ENCODE peak calls at places on chromosomes 7 and 10, in ten cellular contexts. One of them, this sample, is unnamed. For H3K4me1, the result is how much of the 10 kb centered on the place peaks cover.

GRCh38 chr10:86733260-86733671 is 23.2 kb upstream of the BMPR1A start:
- DNase-seq in lung: peak
- DNase-seq in A549: no peak
- DNase-seq in astrocyte: no peak
- DNase-seq in right atrium auricular region: peak
- DNase-seq in tibial nerve: no peak
- DNase-seq in breast epithelium: no peak
- DNase-seq in right lobe of liver: no peak
- DNase-seq in Peyer's patch: no peak
- DNase-seq in gastrocnemius medialis: no peak
- DNase-seq in this sample: no peak

GRCh38 chr10:48625013-48625412 is 20.1 kb upstream of the ARHGAP22 start:
- DNase-seq in right lobe of liver: no peak
- DNase-seq in Peyer's patch: no peak
- DNase-seq in breast epithelium: no peak
- DNase-seq in right atrium auricular region: no peak
- DNase-seq in gastrocnemius medialis: no peak
- DNase-seq in astrocyte: no peak
- DNase-seq in A549: no peak
- DNase-seq in lung: no peak
- DNase-seq in tibial nerve: no peak
- DNase-seq in this sample: no peak

GRCh38 chr7:3953133-3953532 is 652.1 kb downstream of the SDK1 start:
- DNase-seq in breast epithelium: no peak
- DNase-seq in tibial nerve: no peak
- DNase-seq in Peyer's patch: no peak
- DNase-seq in astrocyte: no peak
- DNase-seq in lung: no peak
- DNase-seq in gastrocnemius medialis: no peak
- DNase-seq in right atrium auricular region: no peak
- DNase-seq in right lobe of liver: no peak
- DNase-seq in A549: no peak
- DNase-seq in this sample: no peak

GRCh38 chr10:29370612-29371092 is 81.8 kb downstream of the LYZL1 start:
- DNase-seq in A549: no peak
- DNase-seq in tibial nerve: no peak
- DNase-seq in right atrium auricular region: no peak
- DNase-seq in lung: no peak
- DNase-seq in astrocyte: no peak
- DNase-seq in Peyer's patch: no peak
- DNase-seq in breast epithelium: no peak
- DNase-seq in right lobe of liver: no peak
- DNase-seq in gastrocnemius medialis: no peak
- DNase-seq in this sample: no peak

GRCh38 chr7:85851571-85852193 is 664.8 kb upstream of the SEMA3D start:
- DNase-seq in gastrocnemius medialis: no peak
- DNase-seq in Peyer's patch: no peak
- DNase-seq in right atrium auricular region: no peak
- DNase-seq in right lobe of liver: no peak
- DNase-seq in breast epithelium: no peak
- DNase-seq in A549: peak
- DNase-seq in astrocyte: peak
- DNase-seq in tibial nerve: no peak
- DNase-seq in lung: no peak
- DNase-seq in this sample: no peak

GRCh38 chr10:61778137-61778536 is 115.4 kb downstream of the CABCOCO1 start:
- DNase-seq in astrocyte: no peak
- DNase-seq in Peyer's patch: no peak
- DNase-seq in right lobe of liver: no peak
- DNase-seq in gastrocnemius medialis: no peak
- DNase-seq in lung: no peak
- DNase-seq in tibial nerve: no peak
- DNase-seq in right atrium auricular region: no peak
- DNase-seq in A549: no peak
- DNase-seq in breast epithelium: no peak
- DNase-seq in this sample: no peak

GRCh38 chr7:72015106-72015505 is 397.0 kb downstream of the CALN1 start:
- DNase-seq in A549: no peak
- DNase-seq in lung: no peak
- DNase-seq in Peyer's patch: no peak
- DNase-seq in gastrocnemius medialis: no peak
- DNase-seq in right atrium auricular region: peak
- DNase-seq in astrocyte: no peak
- DNase-seq in right lobe of liver: no peak
- DNase-seq in tibial nerve: no peak
- DNase-seq in breast epithelium: no peak
- DNase-seq in this sample: no peak

GRCh38 chr10:129321727-129322126 is 145.3 kb upstream of the MGMT start:
- DNase-seq in Peyer's patch: no peak
- DNase-seq in A549: no peak
- DNase-seq in right lobe of liver: no peak
- DNase-seq in gastrocnemius medialis: no peak
- DNase-seq in astrocyte: no peak
- DNase-seq in lung: no peak
- DNase-seq in tibial nerve: no peak
- DNase-seq in breast epithelium: no peak
- DNase-seq in right atrium auricular region: no peak
- DNase-seq in this sample: no peak

GRCh38 chr10:121694327-121694965 is 96.2 kb upstream of the FGFR2 start:
- DNase-seq in right atrium auricular region: no peak
- DNase-seq in A549: no peak
- DNase-seq in right lobe of liver: no peak
- DNase-seq in gastrocnemius medialis: no peak
- DNase-seq in breast epithelium: no peak
- DNase-seq in lung: no peak
- DNase-seq in astrocyte: no peak
- DNase-seq in tibial nerve: no peak
- DNase-seq in Peyer's patch: no peak
- DNase-seq in this sample: no peak
- H3K4me1 ChIP-seq in right atrium auricular region: under half
- H3K4me1 ChIP-seq in A549: under half
- H3K4me1 ChIP-seq in right lobe of liver: under half
- H3K4me1 ChIP-seq in gastrocnemius medialis: under half
- H3K4me1 ChIP-seq in breast epithelium: under half
- H3K4me1 ChIP-seq in lung: under half
- H3K4me1 ChIP-seq in astrocyte: under half
- H3K4me1 ChIP-seq in tibial nerve: under half
- H3K4me1 ChIP-seq in Peyer's patch: under half
- H3K4me1 ChIP-seq in this sample: under half

GRCh38 chr10:113317476-113317875 is 235.4 kb upstream of the HABP2 start:
- DNase-seq in breast epithelium: no peak
- DNase-seq in right lobe of liver: no peak
- DNase-seq in lung: no peak
- DNase-seq in right atrium auricular region: no peak
- DNase-seq in Peyer's patch: no peak
- DNase-seq in tibial nerve: no peak
- DNase-seq in gastrocnemius medialis: no peak
- DNase-seq in A549: no peak
- DNase-seq in astrocyte: no peak
- DNase-seq in this sample: no peak

GRCh38 chr10:113319450-113319849 is 233.4 kb upstream of the HABP2 start:
- DNase-seq in A549: no peak
- DNase-seq in breast epithelium: no peak
- DNase-seq in right lobe of liver: no peak
- DNase-seq in tibial nerve: no peak
- DNase-seq in gastrocnemius medialis: no peak
- DNase-seq in astrocyte: no peak
- DNase-seq in right atrium auricular region: no peak
- DNase-seq in Peyer's patch: no peak
- DNase-seq in lung: no peak
- DNase-seq in this sample: no peak

GRCh38 chr10:113313048-113313611 is 239.7 kb upstream of the HABP2 start:
- DNase-seq in breast epithelium: no peak
- DNase-seq in tibial nerve: no peak
- DNase-seq in lung: no peak
- DNase-seq in Peyer's patch: no peak
- DNase-seq in astrocyte: no peak
- DNase-seq in right lobe of liver: no peak
- DNase-seq in right atrium auricular region: no peak
- DNase-seq in gastrocnemius medialis: no peak
- DNase-seq in A549: no peak
- DNase-seq in this sample: no peak

GRCh38 chr10:113320213-113320612 is 232.6 kb upstream of the HABP2 start:
- DNase-seq in tibial nerve: no peak
- DNase-seq in right atrium auricular region: no peak
- DNase-seq in breast epithelium: no peak
- DNase-seq in A549: no peak
- DNase-seq in Peyer's patch: no peak
- DNase-seq in right lobe of liver: no peak
- DNase-seq in astrocyte: no peak
- DNase-seq in lung: no peak
- DNase-seq in gastrocnemius medialis: no peak
- DNase-seq in this sample: no peak

GRCh38 chr10:113316506-113316905 is 236.3 kb upstream of the HABP2 start:
- DNase-seq in A549: no peak
- DNase-seq in breast epithelium: no peak
- DNase-seq in lung: no peak
- DNase-seq in gastrocnemius medialis: no peak
- DNase-seq in Peyer's patch: no peak
- DNase-seq in tibial nerve: no peak
- DNase-seq in right atrium auricular region: no peak
- DNase-seq in right lobe of liver: no peak
- DNase-seq in astrocyte: no peak
- DNase-seq in this sample: no peak
- TF ChIP-seq CTCF in A549: no peak
- TF ChIP-seq CTCF in breast epithelium: no peak
- TF ChIP-seq CTCF in lung: no peak
- TF ChIP-seq CTCF in gastrocnemius medialis: no peak
- TF ChIP-seq CTCF in Peyer's patch: no peak
- TF ChIP-seq CTCF in tibial nerve: no peak
- TF ChIP-seq CTCF in right atrium auricular region: no peak
- TF ChIP-seq CTCF in right lobe of liver: no peak
- TF ChIP-seq CTCF in astrocyte: no peak
- TF ChIP-seq CTCF in this sample: no peak

GRCh38 chr7:80882213-80882801 is 36.5 kb downstream of the SEMA3C start:
- DNase-seq in astrocyte: peak
- DNase-seq in gastrocnemius medialis: no peak
- DNase-seq in breast epithelium: no peak
- DNase-seq in tibial nerve: no peak
- DNase-seq in lung: no peak
- DNase-seq in right atrium auricular region: no peak
- DNase-seq in right lobe of liver: no peak
- DNase-seq in A549: no peak
- DNase-seq in Peyer's patch: no peak
- DNase-seq in this sample: no peak

GRCh38 chr7:80885774-80886173 is 33.1 kb downstream of the SEMA3C start:
- DNase-seq in gastrocnemius medialis: no peak
- DNase-seq in breast epithelium: no peak
- DNase-seq in Peyer's patch: no peak
- DNase-seq in right atrium auricular region: no peak
- DNase-seq in A549: no peak
- DNase-seq in right lobe of liver: no peak
- DNase-seq in astrocyte: no peak
- DNase-seq in tibial nerve: no peak
- DNase-seq in lung: no peak
- DNase-seq in this sample: no peak

GRCh38 chr7:80884511-80885195 is 34.2 kb downstream of the SEMA3C start:
- DNase-seq in Peyer's patch: no peak
- DNase-seq in A549: peak
- DNase-seq in tibial nerve: no peak
- DNase-seq in gastrocnemius medialis: no peak
- DNase-seq in breast epithelium: no peak
- DNase-seq in astrocyte: no peak
- DNase-seq in right atrium auricular region: no peak
- DNase-seq in lung: no peak
- DNase-seq in right lobe of liver: no peak
- DNase-seq in this sample: no peak

GRCh38 chr7:80881361-80881760 is 37.5 kb downstream of the SEMA3C start:
- DNase-seq in gastrocnemius medialis: no peak
- DNase-seq in right atrium auricular region: no peak
- DNase-seq in Peyer's patch: no peak
- DNase-seq in right lobe of liver: no peak
- DNase-seq in astrocyte: no peak
- DNase-seq in tibial nerve: no peak
- DNase-seq in breast epithelium: no peak
- DNase-seq in A549: no peak
- DNase-seq in lung: no peak
- DNase-seq in this sample: no peak

DNA sequence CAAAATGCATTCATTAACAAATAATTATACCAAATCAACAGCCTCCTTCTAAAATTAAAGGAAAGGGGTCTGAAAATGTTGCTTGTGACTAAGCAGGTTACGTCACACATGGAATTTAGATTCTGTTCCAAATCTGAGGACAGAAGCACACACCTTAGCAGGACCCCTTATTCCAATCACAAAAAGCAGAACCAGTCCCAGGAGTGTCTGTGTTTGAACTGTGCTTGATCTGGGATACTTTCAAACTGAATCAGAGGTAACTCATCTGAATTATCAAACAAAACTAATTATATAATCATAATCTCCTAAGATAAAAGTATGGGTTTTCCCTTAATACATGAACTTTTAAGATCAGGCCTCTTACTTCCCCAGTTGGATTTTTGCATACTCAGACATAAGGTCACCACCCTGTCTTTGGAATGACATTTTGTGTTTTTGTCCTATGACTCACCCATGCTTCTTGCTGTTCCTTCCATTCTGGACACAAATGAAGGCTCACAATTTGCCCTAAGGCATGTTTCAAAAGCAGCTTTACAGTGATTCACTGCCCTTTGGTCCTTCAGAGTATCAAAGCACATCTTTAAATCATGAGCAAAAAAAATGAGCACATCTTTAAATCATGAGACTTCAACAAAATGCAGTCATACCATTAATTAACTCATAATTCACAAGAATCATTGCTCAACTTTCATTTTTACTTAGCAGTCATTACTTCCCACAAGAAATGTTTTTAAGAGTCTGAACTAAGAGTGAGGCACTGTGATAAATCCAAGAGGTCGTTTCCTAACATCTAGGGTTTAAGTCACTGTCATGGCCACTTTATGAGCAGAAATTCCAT is 35.4 kb downstream of the SEMA3C start:
- DNase-seq in A549: peak
- DNase-seq in lung: no peak
- DNase-seq in Peyer's patch: no peak
- DNase-seq in astrocyte: peak
- DNase-seq in tibial nerve: no peak
- DNase-seq in gastrocnemius medialis: no peak
- DNase-seq in right atrium auricular region: no peak
- DNase-seq in right lobe of liver: no peak
- DNase-seq in breast epithelium: no peak
- DNase-seq in this sample: no peak
- H3K27ac ChIP-seq in A549: peak
- H3K27ac ChIP-seq in lung: peak
- H3K27ac ChIP-seq in Peyer's patch: no peak
- H3K27ac ChIP-seq in astrocyte: peak
- H3K27ac ChIP-seq in tibial nerve: peak
- H3K27ac ChIP-seq in gastrocnemius medialis: peak
- H3K27ac ChIP-seq in right atrium auricular region: peak
- H3K27ac ChIP-seq in right lobe of liver: no peak
- H3K27ac ChIP-seq in breast epithelium: peak
- H3K27ac ChIP-seq in this sample: peak

DNA sequence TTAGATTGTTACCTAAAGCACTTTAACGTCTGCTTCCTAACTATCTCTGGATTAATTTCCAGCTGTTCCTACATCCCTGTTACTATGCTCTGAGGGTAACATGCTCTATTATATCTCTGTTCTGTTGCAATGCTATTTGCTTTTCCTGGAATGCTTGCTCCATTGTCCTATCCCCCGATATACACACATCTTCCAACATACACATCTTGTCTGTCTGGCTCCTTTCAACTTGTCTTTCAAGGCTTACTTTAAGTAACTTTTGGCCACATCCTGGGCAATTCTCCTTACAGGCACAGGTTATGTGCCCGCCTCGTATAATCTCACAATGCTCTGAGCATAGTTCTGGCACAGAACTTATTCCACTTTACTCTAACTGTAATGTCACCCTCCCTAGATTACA is 96.2 kb downstream of the CDK6 start:
- DNase-seq in Peyer's patch: no peak
- DNase-seq in A549: no peak
- DNase-seq in right atrium auricular region: no peak
- DNase-seq in gastrocnemius medialis: no peak
- DNase-seq in astrocyte: no peak
- DNase-seq in breast epithelium: no peak
- DNase-seq in lung: no peak
- DNase-seq in right lobe of liver: no peak
- DNase-seq in tibial nerve: no peak
- DNase-seq in this sample: no peak
- H3K4me1 ChIP-seq in Peyer's patch: under half
- H3K4me1 ChIP-seq in A549: under half
- H3K4me1 ChIP-seq in right atrium auricular region: under half
- H3K4me1 ChIP-seq in gastrocnemius medialis: under half
- H3K4me1 ChIP-seq in astrocyte: under half
- H3K4me1 ChIP-seq in breast epithelium: under half
- H3K4me1 ChIP-seq in lung: under half
- H3K4me1 ChIP-seq in right lobe of liver: under half
- H3K4me1 ChIP-seq in tibial nerve: under half
- H3K4me1 ChIP-seq in this sample: under half

This sample was measured in left ventricle myocardium inferior.